ENCODE peak calls at places on chromosomes 2 and 18, in ten cellular contexts. One of them, this sample, is unnamed.

GRCh38 chr2:62362561-62362960 is 143.4 kb downstream of the TMEM17 start:
- DNase-seq in CD8-positive, alpha-beta memory T cell: no peak
- DNase-seq in SK-N-SH: no peak
- DNase-seq in HFF-Myc: no peak
- DNase-seq in cardiac fibroblast: no peak
- DNase-seq in A549: no peak
- DNase-seq in neural progenitor cell: no peak
- DNase-seq in OCI-LY7: no peak
- DNase-seq in tibial artery: no peak
- DNase-seq in kidney epithelial cell: no peak
- DNase-seq in this sample: no peak

GRCh38 chr2:23541453-23542334 is 156.7 kb downstream of the KLHL29 start:
- DNase-seq in OCI-LY7: no peak
- DNase-seq in cardiac fibroblast: no peak
- DNase-seq in kidney epithelial cell: no peak
- DNase-seq in A549: no peak
- DNase-seq in neural progenitor cell: no peak
- DNase-seq in HFF-Myc: no peak
- DNase-seq in CD8-positive, alpha-beta memory T cell: no peak
- DNase-seq in tibial artery: no peak
- DNase-seq in SK-N-SH: no peak
- DNase-seq in this sample: no peak

GRCh38 chr18:31741096-31741735 is 19.5 kb downstream of the SLC25A52 start:
- DNase-seq in CD8-positive, alpha-beta memory T cell: peak
- DNase-seq in tibial artery: no peak
- DNase-seq in neural progenitor cell: peak
- DNase-seq in OCI-LY7: peak
- DNase-seq in A549: no peak
- DNase-seq in kidney epithelial cell: no peak
- DNase-seq in HFF-Myc: peak
- DNase-seq in cardiac fibroblast: peak
- DNase-seq in SK-N-SH: peak
- DNase-seq in this sample: no peak

GRCh38 chr2:97999536-97999935 is 3.8 kb upstream of the TMEM131 start:
- DNase-seq in HFF-Myc: no peak
- DNase-seq in tibial artery: no peak
- DNase-seq in SK-N-SH: no peak
- DNase-seq in kidney epithelial cell: no peak
- DNase-seq in OCI-LY7: no peak
- DNase-seq in neural progenitor cell: no peak
- DNase-seq in CD8-positive, alpha-beta memory T cell: no peak
- DNase-seq in cardiac fibroblast: no peak
- DNase-seq in A549: no peak
- DNase-seq in this sample: no peak

GRCh38 chr2:144648837-144649485 is 129.0 kb upstream of the ZEB2 start:
- DNase-seq in neural progenitor cell: peak
- DNase-seq in A549: no peak
- DNase-seq in SK-N-SH: no peak
- DNase-seq in kidney epithelial cell: no peak
- DNase-seq in OCI-LY7: no peak
- DNase-seq in HFF-Myc: no peak
- DNase-seq in CD8-positive, alpha-beta memory T cell: no peak
- DNase-seq in tibial artery: no peak
- DNase-seq in cardiac fibroblast: no peak
- DNase-seq in this sample: no peak

GRCh38 chr2:100321881-100322820 is at the start of gene LONRF2:
- DNase-seq in tibial artery: no peak
- DNase-seq in SK-N-SH: peak
- DNase-seq in kidney epithelial cell: no peak
- DNase-seq in neural progenitor cell: peak
- DNase-seq in HFF-Myc: no peak
- DNase-seq in OCI-LY7: no peak
- DNase-seq in cardiac fibroblast: peak
- DNase-seq in A549: peak
- DNase-seq in CD8-positive, alpha-beta memory T cell: no peak
- DNase-seq in this sample: peak

GRCh38 chr18:23856466-23857175 is 157.9 kb upstream of the TTC39C start:
- DNase-seq in kidney epithelial cell: no peak
- DNase-seq in CD8-positive, alpha-beta memory T cell: no peak
- DNase-seq in SK-N-SH: no peak
- DNase-seq in A549: no peak
- DNase-seq in OCI-LY7: no peak
- DNase-seq in cardiac fibroblast: no peak
- DNase-seq in HFF-Myc: no peak
- DNase-seq in tibial artery: no peak
- DNase-seq in neural progenitor cell: no peak
- DNase-seq in this sample: no peak

GRCh38 chr2:235544687-235544965 is 50.8 kb downstream of the AGAP1 start:
- DNase-seq in A549: no peak
- DNase-seq in CD8-positive, alpha-beta memory T cell: no peak
- DNase-seq in tibial artery: no peak
- DNase-seq in HFF-Myc: no peak
- DNase-seq in kidney epithelial cell: no peak
- DNase-seq in cardiac fibroblast: no peak
- DNase-seq in neural progenitor cell: no peak
- DNase-seq in OCI-LY7: no peak
- DNase-seq in SK-N-SH: no peak
- DNase-seq in this sample: no peak

GRCh38 chr2:137190411-137191190 is 425.3 kb downstream of the THSD7B start:
- DNase-seq in HFF-Myc: no peak
- DNase-seq in A549: no peak
- DNase-seq in neural progenitor cell: no peak
- DNase-seq in OCI-LY7: no peak
- DNase-seq in kidney epithelial cell: no peak
- DNase-seq in CD8-positive, alpha-beta memory T cell: no peak
- DNase-seq in cardiac fibroblast: no peak
- DNase-seq in tibial artery: no peak
- DNase-seq in SK-N-SH: peak
- DNase-seq in this sample: no peak

GRCh38 chr2:167681646-167682045 is 565.7 kb downstream of the STK39 start:
- DNase-seq in A549: no peak
- DNase-seq in SK-N-SH: no peak
- DNase-seq in HFF-Myc: no peak
- DNase-seq in kidney epithelial cell: no peak
- DNase-seq in cardiac fibroblast: no peak
- DNase-seq in neural progenitor cell: no peak
- DNase-seq in CD8-positive, alpha-beta memory T cell: no peak
- DNase-seq in OCI-LY7: no peak
- DNase-seq in tibial artery: no peak
- DNase-seq in this sample: no peak

GRCh38 chr18:10518595-10519273 is 7.1 kb upstream of the NAPG start:
- DNase-seq in kidney epithelial cell: no peak
- DNase-seq in SK-N-SH: peak
- DNase-seq in tibial artery: peak
- DNase-seq in HFF-Myc: no peak
- DNase-seq in OCI-LY7: no peak
- DNase-seq in neural progenitor cell: peak
- DNase-seq in cardiac fibroblast: peak
- DNase-seq in A549: no peak
- DNase-seq in CD8-positive, alpha-beta memory T cell: no peak
- DNase-seq in this sample: no peak

GRCh38 chr2:62178741-62179271 is 17.1 kb upstream of the B3GNT2 start:
- DNase-seq in HFF-Myc: no peak
- DNase-seq in neural progenitor cell: no peak
- DNase-seq in OCI-LY7: no peak
- DNase-seq in tibial artery: peak
- DNase-seq in kidney epithelial cell: no peak
- DNase-seq in A549: no peak
- DNase-seq in cardiac fibroblast: peak
- DNase-seq in CD8-positive, alpha-beta memory T cell: no peak
- DNase-seq in SK-N-SH: no peak
- DNase-seq in this sample: no peak

GRCh38 chr2:127563458-127564428 is 28.3 kb downstream of the MYO7B start:
- DNase-seq in neural progenitor cell: no peak
- DNase-seq in CD8-positive, alpha-beta memory T cell: no peak
- DNase-seq in kidney epithelial cell: no peak
- DNase-seq in cardiac fibroblast: no peak
- DNase-seq in HFF-Myc: no peak
- DNase-seq in tibial artery: no peak
- DNase-seq in OCI-LY7: no peak
- DNase-seq in A549: no peak
- DNase-seq in SK-N-SH: no peak
- DNase-seq in this sample: no peak

GRCh38 chr18:37170984-37171383 is 342.1 kb downstream of the KIAA1328 start:
- DNase-seq in tibial artery: no peak
- DNase-seq in HFF-Myc: no peak
- DNase-seq in SK-N-SH: no peak
- DNase-seq in A549: no peak
- DNase-seq in kidney epithelial cell: no peak
- DNase-seq in OCI-LY7: no peak
- DNase-seq in neural progenitor cell: no peak
- DNase-seq in CD8-positive, alpha-beta memory T cell: no peak
- DNase-seq in cardiac fibroblast: no peak
- DNase-seq in this sample: no peak

GRCh38 chr2:230227216-230227615 is 1.7 kb downstream of the SP140 start:
- DNase-seq in SK-N-SH: no peak
- DNase-seq in tibial artery: no peak
- DNase-seq in A549: no peak
- DNase-seq in kidney epithelial cell: no peak
- DNase-seq in neural progenitor cell: no peak
- DNase-seq in CD8-positive, alpha-beta memory T cell: no peak
- DNase-seq in cardiac fibroblast: no peak
- DNase-seq in OCI-LY7: no peak
- DNase-seq in HFF-Myc: no peak
- DNase-seq in this sample: no peak

GRCh38 chr18:34611904-34612303 is 98.2 kb upstream of the DTNA start:
- DNase-seq in OCI-LY7: no peak
- DNase-seq in kidney epithelial cell: no peak
- DNase-seq in HFF-Myc: no peak
- DNase-seq in cardiac fibroblast: no peak
- DNase-seq in neural progenitor cell: no peak
- DNase-seq in CD8-positive, alpha-beta memory T cell: no peak
- DNase-seq in A549: no peak
- DNase-seq in SK-N-SH: no peak
- DNase-seq in tibial artery: no peak
- DNase-seq in this sample: no peak

GRCh38 chr2:237996041-237996593 is 29.3 kb downstream of the UBE2F start:
- DNase-seq in neural progenitor cell: no peak
- DNase-seq in OCI-LY7: no peak
- DNase-seq in tibial artery: peak
- DNase-seq in cardiac fibroblast: peak
- DNase-seq in CD8-positive, alpha-beta memory T cell: no peak
- DNase-seq in HFF-Myc: peak
- DNase-seq in SK-N-SH: no peak
- DNase-seq in kidney epithelial cell: no peak
- DNase-seq in A549: no peak
- DNase-seq in this sample: no peak

GRCh38 chr2:79627237-79627636 is 114.4 kb downstream of the CTNNA2 start:
- DNase-seq in cardiac fibroblast: no peak
- DNase-seq in CD8-positive, alpha-beta memory T cell: no peak
- DNase-seq in neural progenitor cell: no peak
- DNase-seq in A549: no peak
- DNase-seq in SK-N-SH: no peak
- DNase-seq in OCI-LY7: no peak
- DNase-seq in kidney epithelial cell: no peak
- DNase-seq in tibial artery: no peak
- DNase-seq in HFF-Myc: no peak
- DNase-seq in this sample: no peak

GRCh38 chr2:68767031-68767961 is 32.7 kb downstream of the ARHGAP25 start:
- DNase-seq in tibial artery: no peak
- DNase-seq in kidney epithelial cell: no peak
- DNase-seq in SK-N-SH: no peak
- DNase-seq in OCI-LY7: peak
- DNase-seq in neural progenitor cell: no peak
- DNase-seq in A549: no peak
- DNase-seq in cardiac fibroblast: no peak
- DNase-seq in HFF-Myc: no peak
- DNase-seq in CD8-positive, alpha-beta memory T cell: peak
- DNase-seq in this sample: peak
- H3K4me3 ChIP-seq in tibial artery: no peak
- H3K4me3 ChIP-seq in kidney epithelial cell: no peak
- H3K4me3 ChIP-seq in SK-N-SH: no peak
- H3K4me3 ChIP-seq in OCI-LY7: peak
- H3K4me3 ChIP-seq in neural progenitor cell: no peak
- H3K4me3 ChIP-seq in A549: no peak
- H3K4me3 ChIP-seq in cardiac fibroblast: no peak
- H3K4me3 ChIP-seq in HFF-Myc: no peak
- H3K4me3 ChIP-seq in CD8-positive, alpha-beta memory T cell: peak
- H3K4me3 ChIP-seq in this sample: peak

GRCh38 chr18:75216926-75217303 is 6.3 kb downstream of the TSHZ1 start:
- DNase-seq in HFF-Myc: no peak
- DNase-seq in kidney epithelial cell: no peak
- DNase-seq in CD8-positive, alpha-beta memory T cell: no peak
- DNase-seq in cardiac fibroblast: no peak
- DNase-seq in neural progenitor cell: no peak
- DNase-seq in A549: no peak
- DNase-seq in OCI-LY7: no peak
- DNase-seq in SK-N-SH: no peak
- DNase-seq in tibial artery: no peak
- DNase-seq in this sample: no peak
- H3K4me3 ChIP-seq in HFF-Myc: peak
- H3K4me3 ChIP-seq in kidney epithelial cell: no peak
- H3K4me3 ChIP-seq in CD8-positive, alpha-beta memory T cell: peak
- H3K4me3 ChIP-seq in cardiac fibroblast: no peak
- H3K4me3 ChIP-seq in neural progenitor cell: no peak
- H3K4me3 ChIP-seq in A549: no peak
- H3K4me3 ChIP-seq in OCI-LY7: no peak
- H3K4me3 ChIP-seq in SK-N-SH: no peak
- H3K4me3 ChIP-seq in tibial artery: no peak
- H3K4me3 ChIP-seq in this sample: peak

GRCh38 chr18:77101410-77102245 is 31.0 kb downstream of the MBP start:
- DNase-seq in tibial artery: peak
- DNase-seq in kidney epithelial cell: peak
- DNase-seq in CD8-positive, alpha-beta memory T cell: peak
- DNase-seq in A549: peak
- DNase-seq in SK-N-SH: peak
- DNase-seq in HFF-Myc: peak
- DNase-seq in OCI-LY7: peak
- DNase-seq in cardiac fibroblast: peak
- DNase-seq in neural progenitor cell: no peak
- DNase-seq in this sample: peak
- H3K4me3 ChIP-seq in tibial artery: no peak
- H3K4me3 ChIP-seq in kidney epithelial cell: no peak
- H3K4me3 ChIP-seq in CD8-positive, alpha-beta memory T cell: peak
- H3K4me3 ChIP-seq in A549: peak
- H3K4me3 ChIP-seq in SK-N-SH: peak
- H3K4me3 ChIP-seq in HFF-Myc: peak
- H3K4me3 ChIP-seq in OCI-LY7: peak
- H3K4me3 ChIP-seq in cardiac fibroblast: no peak
- H3K4me3 ChIP-seq in neural progenitor cell: no peak
- H3K4me3 ChIP-seq in this sample: peak

DNA sequence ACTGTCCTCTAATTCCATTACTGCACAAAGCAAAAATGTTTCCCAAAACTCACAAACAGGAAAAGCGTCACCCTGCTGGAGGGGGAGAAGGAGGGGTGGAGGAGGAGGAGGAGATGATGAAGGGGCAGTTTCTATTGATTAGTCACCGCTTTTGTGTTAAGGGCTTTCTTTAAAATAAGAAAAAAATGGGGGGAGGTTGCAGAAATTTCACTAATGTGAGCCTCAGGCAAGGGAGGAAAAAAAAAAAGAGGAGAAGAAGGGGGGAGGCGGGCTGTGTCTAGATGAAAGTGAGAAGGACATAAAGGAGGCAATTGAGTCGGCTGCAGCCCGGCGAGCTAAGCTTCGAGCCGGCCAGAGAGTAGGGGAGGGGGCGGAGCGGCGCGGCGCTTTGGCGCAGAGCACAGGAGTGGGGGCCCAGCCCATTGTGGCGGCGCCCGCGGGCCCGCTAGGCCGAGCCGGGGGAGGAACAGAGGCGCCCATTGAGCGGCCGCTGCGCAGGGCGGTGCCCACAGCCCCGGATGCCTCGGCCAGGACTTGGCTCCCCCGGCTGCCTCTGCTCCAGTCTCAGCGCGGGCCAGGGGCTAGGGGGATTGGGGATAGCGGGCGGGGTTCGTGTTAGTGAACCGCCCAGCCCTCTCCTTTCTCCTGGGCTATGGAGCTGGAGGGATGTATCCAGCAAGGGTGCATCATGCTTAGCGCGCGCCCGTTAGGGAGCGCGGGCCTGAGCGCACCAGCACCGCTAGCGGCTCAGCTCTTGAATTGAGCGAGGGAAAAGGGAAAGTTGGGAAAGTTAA is 7.9 kb downstream of the PAX3 start:
- DNase-seq in A549: no peak
- DNase-seq in tibial artery: no peak
- DNase-seq in HFF-Myc: no peak
- DNase-seq in SK-N-SH: peak
- DNase-seq in neural progenitor cell: peak
- DNase-seq in cardiac fibroblast: no peak
- DNase-seq in OCI-LY7: no peak
- DNase-seq in CD8-positive, alpha-beta memory T cell: no peak
- DNase-seq in kidney epithelial cell: no peak
- DNase-seq in this sample: no peak
- H3K4me3 ChIP-seq in A549: peak
- H3K4me3 ChIP-seq in tibial artery: peak
- H3K4me3 ChIP-seq in HFF-Myc: peak
- H3K4me3 ChIP-seq in SK-N-SH: no peak
- H3K4me3 ChIP-seq in neural progenitor cell: peak
- H3K4me3 ChIP-seq in cardiac fibroblast: no peak
- H3K4me3 ChIP-seq in OCI-LY7: no peak
- H3K4me3 ChIP-seq in CD8-positive, alpha-beta memory T cell: no peak
- H3K4me3 ChIP-seq in kidney epithelial cell: no peak
- H3K4me3 ChIP-seq in this sample: no peak